ENCODE peak calls at places on chromosomes 5 and 9, in eight cellular contexts. Z is mammary epithelial cell, N is body of pancreas, X is HepG2, E is cardiac fibroblast, W is HFFc6, R is mucosa of descending colon, Y is neural crest cell. U is an unnamed sample.

GRCh38 chr9:3857673-3858072 is 331.9 kb upstream of the RFX3 start:
- DNase-seq in Z (peak; percentile 86), N (no peak), X (no peak), E (peak; percentile 82), W (peak; percentile 68), R (no peak), Y (no peak), U (no peak)

GRCh38 chr5:119368238-119368630 is 12.4 kb downstream of the TNFAIP8 start:
- DNase-seq in Z (no peak), N (no peak), X (no peak), E (no peak), W (no peak), R (no peak), Y (no peak), U (no peak)

GRCh38 chr5:132203464-132203818 is 24.2 kb downstream of the P4HA2 start:
- DNase-seq in Z (no peak), N (no peak), X (no peak), E (peak; percentile 57), W (peak; percentile 55), R (no peak), Y (no peak), U (no peak)

GRCh38 chr5:34598177-34598794 is 57.8 kb upstream of the RAI14 start:
- DNase-seq in Z (peak; percentile 93), N (no peak), X (no peak), E (peak; percentile 94), W (peak; percentile 92), R (no peak), Y (no peak), U (peak; percentile 67)

GRCh38 chr9:70421272-70422180 is 7.1 kb upstream of the KLF9 start:
- DNase-seq in Z (no peak), N (peak; percentile 32), X (no peak), E (peak; percentile 62), W (peak; percentile 34), R (no peak), Y (no peak), U (no peak)

GRCh38 chr9:127518091-127518856 is 67.0 kb downstream of the LRSAM1 start:
- DNase-seq in Z (no peak), N (no peak), X (no peak), E (no peak), W (no peak), R (no peak), Y (no peak), U (no peak)

GRCh38 chr9:114717908-114718486 is 36.0 kb upstream of the TEX48 start:
- DNase-seq in Z (no peak), N (no peak), X (no peak), E (no peak), W (no peak), R (no peak), Y (no peak), U (no peak)

GRCh38 chr9:97220894-97221477 is 86.5 kb upstream of the CCDC180 start:
- DNase-seq in Z (no peak), N (peak; percentile 12), X (no peak), E (no peak), W (no peak), R (no peak), Y (no peak), U (no peak)

GRCh38 chr5:3186711-3187450 is 408.8 kb upstream of the IRX1 start:
- DNase-seq in Z (no peak), N (no peak), X (no peak), E (no peak), W (no peak), R (no peak), Y (no peak), U (no peak)

GRCh38 chr5:36688722-36689121 is 82.3 kb downstream of the SLC1A3 start:
- DNase-seq in Z (no peak), N (no peak), X (peak; percentile 29), E (peak; percentile 31), W (no peak), R (no peak), Y (no peak), U (no peak)

GRCh38 chr5:97694091-97694490 is 511.0 kb upstream of the RIOK2 start:
- DNase-seq in Z (no peak), N (no peak), X (no peak), E (no peak), W (no peak), R (no peak), Y (no peak), U (no peak)

GRCh38 chr5:77871946-77872345 is 95.8 kb upstream of the TBCA start:
- DNase-seq in Z (no peak), N (no peak), X (no peak), E (no peak), W (no peak), R (no peak), Y (no peak), U (no peak)

GRCh38 chr9:85743290-85744128 is 1.8 kb upstream of the AGTPBP1 start:
- DNase-seq in Z (peak; percentile 90), N (no peak), X (peak; percentile 27), E (peak; percentile 94), W (peak; percentile 50), R (peak; percentile 67), Y (no peak), U (no peak)

GRCh38 chr9:89853161-89853560 is 248.3 kb downstream of the GADD45G start:
- DNase-seq in Z (no peak), N (no peak), X (no peak), E (no peak), W (no peak), R (no peak), Y (no peak), U (no peak)

GRCh38 chr5:457195-457961 is 14.4 kb downstream of the EXOC3 start:
- DNase-seq in Z (no peak), N (no peak), X (no peak), E (no peak), W (no peak), R (no peak), Y (no peak), U (no peak)

GRCh38 chr5:130705368-130705767 is 459.7 kb downstream of the HINT1 start:
- DNase-seq in Z (no peak), N (no peak), X (no peak), E (no peak), W (no peak), R (no peak), Y (no peak), U (no peak)

GRCh38 chr5:123269436-123269835 is 153.8 kb downstream of the CEP120 start:
- DNase-seq in Z (no peak), N (no peak), X (no peak), E (no peak), W (no peak), R (no peak), Y (no peak), U (no peak)

GRCh38 chr5:123278284-123278683 is 144.9 kb downstream of the CEP120 start:
- DNase-seq in Z (no peak), N (no peak), X (no peak), E (peak; percentile 11), W (no peak), R (no peak), Y (no peak), U (no peak)

GRCh38 chr5:123269851-123270250 is 153.4 kb downstream of the CEP120 start:
- DNase-seq in Z (no peak), N (no peak), X (no peak), E (no peak), W (no peak), R (no peak), Y (no peak), U (no peak)

GRCh38 chr5:123273984-123274383 is 149.2 kb downstream of the CEP120 start:
- DNase-seq in Z (no peak), N (no peak), X (no peak), E (peak; percentile 5), W (no peak), R (no peak), Y (no peak), U (no peak)
- TF ChIP-seq CTCF in Z (no peak), N (no peak), X (no peak), E (no peak), W (peak; percentile 53), R (no peak), Y (peak; percentile 57), U (peak; percentile 39)

GRCh38 chr5:141040093-141040762 is 10.9 kb upstream of the PCDHB1 start:
- DNase-seq in Z (peak; percentile 58), N (peak; percentile 64), X (no peak), E (peak; percentile 45), W (no peak), R (no peak), Y (peak; percentile 61), U (no peak)
- TF ChIP-seq CTCF in Z (peak; percentile 51), N (peak; percentile 36), X (peak; percentile 30), E (peak; percentile 42), W (peak; percentile 46), R (no peak), Y (peak; percentile 90), U (no peak)

DNA sequence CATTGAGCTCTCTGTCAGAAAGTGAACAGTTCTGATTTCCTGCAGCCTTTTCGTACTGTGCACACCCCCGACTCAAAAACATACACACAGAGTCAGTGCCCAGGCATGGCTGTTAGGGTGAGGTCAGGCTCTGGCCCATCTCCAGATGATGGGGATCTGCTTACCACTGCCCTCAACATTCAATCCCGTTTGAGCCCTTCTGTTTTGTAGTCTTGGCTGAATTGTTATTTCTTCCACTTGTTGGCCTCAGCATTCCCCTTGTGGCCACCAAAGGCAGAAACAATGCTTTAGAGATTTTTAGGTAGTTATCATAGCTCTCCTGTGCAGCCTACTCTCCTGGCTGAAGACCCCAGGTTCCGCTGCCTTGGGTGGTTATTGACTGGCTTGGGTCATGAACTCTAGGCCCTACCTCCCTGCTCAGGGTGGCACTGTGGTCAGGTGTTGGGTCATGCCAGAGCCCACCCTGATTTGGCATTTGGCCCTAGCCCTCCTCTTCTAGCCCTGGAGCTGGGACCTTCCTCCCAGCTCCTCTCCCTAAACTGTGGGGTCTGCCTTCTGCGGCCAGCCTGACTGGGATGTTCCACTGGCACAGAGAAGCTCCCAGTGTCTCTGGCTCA is 7.8 kb upstream of the MYOZ3 start:
- DNase-seq in Z (no peak), N (no peak), X (no peak), E (peak; percentile 51), W (peak; percentile 49), R (no peak), Y (no peak), U (no peak)
- TF ChIP-seq CTCF in Z (peak; percentile 7), N (no peak), X (no peak), E (peak; percentile 52), W (peak; percentile 63), R (no peak), Y (no peak), U (peak; percentile 41)

DNA sequence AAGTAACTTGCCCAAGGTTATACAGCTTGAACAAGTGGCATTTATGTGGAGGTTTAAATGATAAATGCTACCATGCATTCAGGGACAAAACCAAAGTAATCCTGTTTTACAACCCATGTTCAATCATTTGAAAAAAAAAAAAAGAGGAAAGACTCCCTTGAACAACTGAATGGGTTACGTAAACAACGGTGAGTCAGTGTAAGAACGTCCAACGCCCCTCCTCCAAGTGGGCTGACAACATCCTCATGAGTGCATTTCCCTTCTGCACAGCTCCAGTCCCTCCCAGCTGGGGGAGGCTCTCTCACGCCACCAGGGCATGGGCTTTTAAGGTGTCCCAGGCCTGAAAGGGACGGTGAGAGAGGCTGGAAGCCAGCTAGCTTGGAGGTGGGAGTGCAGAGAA is 90.0 kb downstream of the PRRT1B start:
- DNase-seq in Z (peak; percentile 96), N (peak; percentile 94), X (peak; percentile 80), E (peak; percentile 98), W (peak; percentile 94), R (peak; percentile 90), Y (no peak), U (peak; percentile 88)
- TF ChIP-seq CTCF in Z (no peak), N (no peak), X (peak; percentile 25), E (peak; percentile 14), W (peak; percentile 34), R (no peak), Y (no peak), U (peak; percentile 11)

GRCh38 chr5:4797445-4797844 is 342.7 kb upstream of the ADAMTS16 start:
- DNase-seq in Z (no peak), N (no peak), X (no peak), E (no peak), W (no peak), R (no peak), Y (no peak), U (no peak)
- TF ChIP-seq CTCF in Z (no peak), N (no peak), X (no peak), E (no peak), W (no peak), R (no peak), Y (no peak), U (no peak)